ENCODE peak calls at places on chromosomes 12 and 14, in four cellular contexts. One of them, this sample, is unnamed.

GRCh38 chr12:104605685-104606084 is 148.9 kb downstream of the CHST11 start:
- DNase-seq in amniotic stem cell: no peak
- DNase-seq in ELF-1: peak; percentile 80
- DNase-seq in activated naive CD8-positive, alpha-beta T cell treated with anti-CD3 and anti-CD28 coated beads, Interleukin-2, amount 50 U/mL, for 24 hours: no peak
- DNase-seq in this sample: no peak

GRCh38 chr14:104044016-104044415 is 41.5 kb upstream of the ASPG start:
- DNase-seq in amniotic stem cell: no peak
- DNase-seq in ELF-1: no peak
- DNase-seq in activated naive CD8-positive, alpha-beta T cell treated with anti-CD3 and anti-CD28 coated beads, Interleukin-2, amount 50 U/mL, for 24 hours: no peak
- DNase-seq in this sample: no peak

GRCh38 chr12:52486166-52487105 is 6.6 kb downstream of the KRT6A start:
- DNase-seq in amniotic stem cell: no peak
- DNase-seq in ELF-1: no peak
- DNase-seq in activated naive CD8-positive, alpha-beta T cell treated with anti-CD3 and anti-CD28 coated beads, Interleukin-2, amount 50 U/mL, for 24 hours: no peak
- DNase-seq in this sample: no peak

GRCh38 chr12:51358496-51358895 is 12.0 kb upstream of the CELA1 start:
- DNase-seq in amniotic stem cell: no peak
- DNase-seq in ELF-1: no peak
- DNase-seq in activated naive CD8-positive, alpha-beta T cell treated with anti-CD3 and anti-CD28 coated beads, Interleukin-2, amount 50 U/mL, for 24 hours: no peak
- DNase-seq in this sample: no peak

GRCh38 chr12:81591256-81591655 is 167.9 kb downstream of the PPFIA2 start:
- DNase-seq in amniotic stem cell: no peak
- DNase-seq in ELF-1: no peak
- DNase-seq in activated naive CD8-positive, alpha-beta T cell treated with anti-CD3 and anti-CD28 coated beads, Interleukin-2, amount 50 U/mL, for 24 hours: no peak
- DNase-seq in this sample: no peak

GRCh38 chr12:93201990-93202389 is 175.7 kb upstream of the NUDT4 start:
- DNase-seq in amniotic stem cell: no peak
- DNase-seq in ELF-1: no peak
- DNase-seq in activated naive CD8-positive, alpha-beta T cell treated with anti-CD3 and anti-CD28 coated beads, Interleukin-2, amount 50 U/mL, for 24 hours: no peak
- DNase-seq in this sample: no peak

GRCh38 chr14:90344285-90344684 is 12.5 kb upstream of the NRDE2 start:
- DNase-seq in amniotic stem cell: no peak
- DNase-seq in ELF-1: no peak
- DNase-seq in activated naive CD8-positive, alpha-beta T cell treated with anti-CD3 and anti-CD28 coated beads, Interleukin-2, amount 50 U/mL, for 24 hours: no peak
- DNase-seq in this sample: no peak

GRCh38 chr14:74438351-74438915 is 12.4 kb upstream of the SYNDIG1L start:
- DNase-seq in amniotic stem cell: no peak
- DNase-seq in ELF-1: peak; percentile 18
- DNase-seq in activated naive CD8-positive, alpha-beta T cell treated with anti-CD3 and anti-CD28 coated beads, Interleukin-2, amount 50 U/mL, for 24 hours: no peak
- DNase-seq in this sample: no peak

GRCh38 chr12:68189766-68190700 is 30.5 kb upstream of the IFNG start:
- DNase-seq in amniotic stem cell: no peak
- DNase-seq in ELF-1: no peak
- DNase-seq in activated naive CD8-positive, alpha-beta T cell treated with anti-CD3 and anti-CD28 coated beads, Interleukin-2, amount 50 U/mL, for 24 hours: no peak
- DNase-seq in this sample: no peak

GRCh38 chr14:102320033-102320660 is 601 bp downstream of the ZNF839 start:
- DNase-seq in amniotic stem cell: no peak
- DNase-seq in ELF-1: peak; percentile 49
- DNase-seq in activated naive CD8-positive, alpha-beta T cell treated with anti-CD3 and anti-CD28 coated beads, Interleukin-2, amount 50 U/mL, for 24 hours: peak; percentile 30
- DNase-seq in this sample: no peak

GRCh38 chr14:20454645-20455354 is at the start of the genes APEX1 and OSGEP:
- DNase-seq in amniotic stem cell: peak; percentile 99
- DNase-seq in ELF-1: peak; percentile 99
- DNase-seq in activated naive CD8-positive, alpha-beta T cell treated with anti-CD3 and anti-CD28 coated beads, Interleukin-2, amount 50 U/mL, for 24 hours: peak; percentile 95
- DNase-seq in this sample: peak; percentile 96

GRCh38 chr12:78119351-78119918 is 288.7 kb downstream of the NAV3 start:
- DNase-seq in amniotic stem cell: no peak
- DNase-seq in ELF-1: no peak
- DNase-seq in activated naive CD8-positive, alpha-beta T cell treated with anti-CD3 and anti-CD28 coated beads, Interleukin-2, amount 50 U/mL, for 24 hours: no peak
- DNase-seq in this sample: no peak

GRCh38 chr14:76073732-76074131 is 78.0 kb upstream of the GPATCH2L start:
- DNase-seq in amniotic stem cell: no peak
- DNase-seq in ELF-1: no peak
- DNase-seq in activated naive CD8-positive, alpha-beta T cell treated with anti-CD3 and anti-CD28 coated beads, Interleukin-2, amount 50 U/mL, for 24 hours: no peak
- DNase-seq in this sample: no peak

GRCh38 chr14:80784824-80785223 is 156.7 kb downstream of the CEP128 start:
- DNase-seq in amniotic stem cell: no peak
- DNase-seq in ELF-1: no peak
- DNase-seq in activated naive CD8-positive, alpha-beta T cell treated with anti-CD3 and anti-CD28 coated beads, Interleukin-2, amount 50 U/mL, for 24 hours: no peak
- DNase-seq in this sample: no peak

GRCh38 chr14:61183486-61183885 is 97.7 kb downstream of the TMEM30B start:
- DNase-seq in amniotic stem cell: no peak
- DNase-seq in ELF-1: no peak
- DNase-seq in activated naive CD8-positive, alpha-beta T cell treated with anti-CD3 and anti-CD28 coated beads, Interleukin-2, amount 50 U/mL, for 24 hours: no peak
- DNase-seq in this sample: no peak

This sample was measured in omental fat pad.